ENCODE peak calls at places on chromosomes 7 and 10, in eight cellular contexts. A is ovary, S is heart left ventricle, D is lung, U is sigmoid colon, T is A549, W is lower lobe of right lung, H is tibial artery. O is an unnamed sample. For H3K9me3, the result is how much of the 10 kb centered on the place peaks cover.

GRCh38 chr7:21169667-21170605 is 257.9 kb upstream of the SP4 start:
- DNase-seq in A (no peak), S (no peak), D (no peak), U (no peak), T (no peak), W (no peak), H (no peak), O (no peak)

GRCh38 chr7:30172451-30172850 is 37.7 kb downstream of the MTURN start:
- DNase-seq in A (no peak), S (no peak), D (no peak), U (no peak), T (no peak), W (no peak), H (no peak), O (no peak)

GRCh38 chr10:45427305-45427955 is 53.4 kb downstream of the ALOX5 start:
- DNase-seq in A (no peak), S (no peak), D (no peak), U (no peak), T (no peak), W (no peak), H (no peak), O (no peak)

GRCh38 chr7:51482976-51483375 is 166.4 kb upstream of the COBL start:
- DNase-seq in A (no peak), S (no peak), D (no peak), U (no peak), T (no peak), W (no peak), H (no peak), O (no peak)

GRCh38 chr7:1925973-1926907 is 256.2 kb downstream of the ELFN1 start:
- DNase-seq in A (no peak), S (no peak), D (no peak), U (no peak), T (no peak), W (no peak), H (no peak), O (no peak)

GRCh38 chr7:30907527-30908267 is 4.0 kb upstream of the AQP1 start:
- DNase-seq in A (no peak), S (no peak), D (no peak), U (no peak), T (no peak), W (no peak), H (no peak), O (no peak)

GRCh38 chr7:52502281-52502680 is 533.2 kb upstream of the POM121L12 start:
- DNase-seq in A (no peak), S (no peak), D (no peak), U (no peak), T (no peak), W (no peak), H (no peak), O (no peak)

GRCh38 chr10:35821339-35821911 is 179.3 kb upstream of the FZD8 start:
- DNase-seq in A (no peak), S (no peak), D (no peak), U (no peak), T (no peak), W (no peak), H (no peak), O (no peak)

GRCh38 chr7:77738382-77738781 is 42.1 kb downstream of the RSBN1L start:
- DNase-seq in A (no peak), S (no peak), D (no peak), U (no peak), T (no peak), W (no peak), H (no peak), O (no peak)

GRCh38 chr7:133562617-133563016 is 309.7 kb downstream of the EXOC4 start:
- DNase-seq in A (no peak), S (no peak), D (no peak), U (no peak), T (no peak), W (no peak), H (no peak), O (no peak)

GRCh38 chr10:48568546-48568945 is 36.3 kb downstream of the ARHGAP22 start:
- DNase-seq in A (no peak), S (no peak), D (no peak), U (no peak), T (no peak), W (no peak), H (no peak), O (no peak)

GRCh38 chr7:7662527-7662926 is 22.0 kb downstream of the UMAD1 start:
- DNase-seq in A (no peak), S (no peak), D (no peak), U (no peak), T (peak), W (no peak), H (no peak), O (no peak)

GRCh38 chr10:62594093-62594520 is 210.4 kb upstream of the ADO start:
- DNase-seq in A (peak), S (peak), D (peak), U (no peak), T (peak), W (peak), H (peak), O (peak)

GRCh38 chr7:36310897-36311296 is 78.8 kb upstream of the ANLN start:
- DNase-seq in A (no peak), S (no peak), D (no peak), U (no peak), T (no peak), W (no peak), H (no peak), O (no peak)

GRCh38 chr7:125255793-125256192 is 326.2 kb upstream of the POT1 start:
- DNase-seq in A (no peak), S (no peak), D (no peak), U (no peak), T (no peak), W (no peak), H (no peak), O (no peak)

GRCh38 chr7:5594616-5595544 is 171.2 kb upstream of the TNRC18 start:
- DNase-seq in A (peak), S (peak), D (no peak), U (no peak), T (peak), W (no peak), H (no peak), O (no peak)

GRCh38 chr10:63605568-63605967 is 84.4 kb downstream of the REEP3 start:
- DNase-seq in A (no peak), S (no peak), D (no peak), U (no peak), T (no peak), W (no peak), H (no peak), O (no peak)

GRCh38 chr10:116521424-116522305 is 24.1 kb upstream of the PNLIP start:
- DNase-seq in A (no peak), S (no peak), D (no peak), U (no peak), T (peak), W (no peak), H (no peak), O (no peak)

GRCh38 chr10:103168436-103168835 is 24.6 kb downstream of the NT5C2 start:
- DNase-seq in A (no peak), S (no peak), D (no peak), U (no peak), T (peak), W (no peak), H (no peak), O (no peak)

GRCh38 chr10:101330236-101331225 is 23.4 kb upstream of the BTRC start:
- DNase-seq in A (no peak), S (no peak), D (no peak), U (no peak), T (no peak), W (no peak), H (no peak), O (no peak)

GRCh38 chr10:8061274-8062211 is 7.1 kb downstream of the GATA3 start:
- DNase-seq in A (no peak), S (no peak), D (no peak), U (no peak), T (no peak), W (no peak), H (no peak), O (no peak)

GRCh38 chr7:106731207-106731606 is 70.2 kb upstream of the CCDC71L start:
- DNase-seq in A (no peak), S (no peak), D (no peak), U (no peak), T (no peak), W (no peak), H (no peak), O (no peak)

GRCh38 chr7:20219446-20220292 is 2.5 kb upstream of the MACC1 start:
- DNase-seq in A (no peak), S (peak), D (peak), U (peak), T (peak), W (peak), H (peak), O (no peak)

GRCh38 chr7:149454006-149454405 is 6.9 kb downstream of the ZNF777 start:
- DNase-seq in A (no peak), S (no peak), D (no peak), U (no peak), T (no peak), W (no peak), H (no peak), O (no peak)

GRCh38 chr10:51951601-51952000 is 252.2 kb upstream of the CSTF2T start:
- DNase-seq in A (no peak), S (no peak), D (no peak), U (no peak), T (no peak), W (no peak), H (no peak), O (no peak)

GRCh38 chr7:75804004-75804403 is 9.6 kb downstream of the CCL24 start:
- DNase-seq in A (no peak), S (no peak), D (no peak), U (no peak), T (no peak), W (no peak), H (no peak), O (no peak)

GRCh38 chr7:130888017-130888371 is 154.0 kb upstream of the KLF14 start:
- DNase-seq in A (no peak), S (no peak), D (no peak), U (no peak), T (peak), W (no peak), H (no peak), O (no peak)

GRCh38 chr10:118501637-118502440 is 93.6 kb downstream of the PRLHR start:
- DNase-seq in A (no peak), S (no peak), D (no peak), U (no peak), T (peak), W (no peak), H (no peak), O (no peak)

GRCh38 chr10:118754132-118754555 is 626 bp downstream of the CACUL1 start:
- DNase-seq in A (no peak), S (peak), D (peak), U (peak), T (no peak), W (peak), H (peak), O (peak)

GRCh38 chr7:66769833-66770512 is 29.4 kb downstream of the RABGEF1 start:
- DNase-seq in A (no peak), S (no peak), D (no peak), U (no peak), T (no peak), W (no peak), H (no peak), O (no peak)

GRCh38 chr10:93259126-93259525 is 185.4 kb downstream of the CYP26A1 start:
- DNase-seq in A (no peak), S (no peak), D (no peak), U (no peak), T (no peak), W (no peak), H (no peak), O (no peak)

GRCh38 chr10:103083266-103083976 is 109.7 kb downstream of the NT5C2 start:
- DNase-seq in A (no peak), S (no peak), D (no peak), U (no peak), T (no peak), W (no peak), H (no peak), O (no peak)

GRCh38 chr7:65382452-65382851 is 8.8 kb downstream of the ZNF92 start:
- DNase-seq in A (no peak), S (no peak), D (no peak), U (no peak), T (no peak), W (no peak), H (no peak), O (no peak)

GRCh38 chr10:115727114-115727513 is 545.9 kb downstream of the GFRA1 start:
- DNase-seq in A (no peak), S (no peak), D (no peak), U (no peak), T (no peak), W (no peak), H (no peak), O (no peak)

GRCh38 chr7:66348531-66348930 is 143.4 kb downstream of the TPST1 start:
- DNase-seq in A (no peak), S (no peak), D (no peak), U (no peak), T (no peak), W (no peak), H (no peak), O (no peak)

GRCh38 chr7:19919156-19920085 is 146.0 kb upstream of the TMEM196 start:
- DNase-seq in A (no peak), S (no peak), D (no peak), U (no peak), T (no peak), W (no peak), H (no peak), O (no peak)

GRCh38 chr7:26782501-26782900 is 81.9 kb downstream of the SKAP2 start:
- DNase-seq in A (no peak), S (no peak), D (no peak), U (no peak), T (no peak), W (no peak), H (no peak), O (no peak)

GRCh38 chr7:117137868-117138267 is 184.6 kb downstream of the ST7 start:
- DNase-seq in A (no peak), S (no peak), D (no peak), U (no peak), T (no peak), W (no peak), H (no peak), O (no peak)

GRCh38 chr7:57220746-57221145 is 88.5 kb upstream of the ZNF479 start:
- DNase-seq in A (no peak), S (no peak), D (no peak), U (no peak), T (no peak), W (peak), H (no peak), O (no peak)

GRCh38 chr7:57216340-57216739 is 84.1 kb upstream of the ZNF479 start:
- DNase-seq in A (no peak), S (no peak), D (no peak), U (no peak), T (no peak), W (peak), H (no peak), O (no peak)

GRCh38 chr7:57215423-57215822 is 83.2 kb upstream of the ZNF479 start:
- DNase-seq in A (no peak), S (no peak), D (no peak), U (no peak), T (no peak), W (peak), H (peak), O (no peak)

GRCh38 chr7:57218196-57218716 is 86.0 kb upstream of the ZNF479 start:
- DNase-seq in A (no peak), S (no peak), D (no peak), U (no peak), T (no peak), W (peak), H (no peak), O (no peak)
- H3K9me3 ChIP-seq in A (under half), S (under half), D (under half), U (under half), T (under half), W (under half), H (under half), O (under half)

DNA sequence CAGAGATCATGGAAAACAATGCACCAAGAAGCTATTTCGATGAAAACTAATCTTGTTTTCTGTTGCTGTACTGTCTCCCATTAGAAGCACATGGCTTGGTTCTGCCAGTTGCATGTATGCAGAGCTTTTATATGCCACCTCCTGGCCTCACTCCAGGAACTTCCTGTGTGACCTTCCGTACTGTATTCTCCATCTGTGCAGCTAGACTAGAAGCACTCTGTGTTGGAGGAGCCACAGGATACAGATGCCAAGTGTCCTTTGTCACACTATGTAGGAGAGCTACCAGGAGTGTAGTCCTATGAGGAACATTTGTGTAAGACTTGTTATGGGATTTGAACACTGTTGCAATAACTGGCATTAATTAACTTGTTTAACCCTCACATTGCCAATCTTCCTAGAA is 503.5 kb upstream of the TPK1 start:
- DNase-seq in A (no peak), S (no peak), D (no peak), U (no peak), T (no peak), W (no peak), H (no peak), O (no peak)
- H3K9me3 ChIP-seq in A (under half), S (under half), D (under half), U (under half), T (under half), W (under half), H (under half), O (under half)

DNA sequence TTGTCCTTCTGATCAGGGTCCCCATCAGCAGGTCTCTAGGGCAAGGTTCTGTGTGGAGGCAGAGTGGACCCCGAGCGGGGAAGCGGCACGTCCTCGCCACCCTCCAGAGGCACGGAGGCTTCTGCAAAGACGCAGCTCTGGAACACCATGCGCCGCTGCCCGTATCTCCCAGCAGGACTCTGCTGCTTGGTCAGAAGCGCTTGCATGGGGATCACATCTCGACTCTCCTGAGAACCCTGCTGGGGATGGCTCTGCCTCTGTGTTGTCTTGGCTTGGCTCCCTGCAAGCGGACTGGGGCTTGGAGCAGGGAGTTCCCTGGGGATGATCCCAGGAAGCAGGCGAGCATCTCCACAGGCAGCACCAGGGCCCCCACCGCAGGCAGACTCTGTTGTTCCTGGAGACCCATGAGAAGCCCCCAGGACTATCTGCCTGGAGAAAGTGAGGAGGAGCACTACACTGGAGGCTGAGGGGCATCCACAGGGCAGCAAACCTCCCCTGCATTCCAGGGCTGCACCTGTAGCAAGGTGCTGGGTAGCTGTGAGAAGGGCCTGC is 520.5 kb downstream of the GLRX3 start:
- DNase-seq in A (no peak), S (no peak), D (no peak), U (no peak), T (no peak), W (no peak), H (no peak), O (no peak)
- H3K9me3 ChIP-seq in A (under half), S (under half), D (under half), U (under half), T (under half), W (under half), H (under half), O (under half)

GRCh38 chr7:157983442-157984137 is 604.0 kb downstream of the PTPRN2 start:
- DNase-seq in A (no peak), S (no peak), D (no peak), U (peak), T (peak), W (no peak), H (peak), O (no peak)

GRCh38 chr7:157981778-157982177 is 605.8 kb downstream of the PTPRN2 start:
- DNase-seq in A (no peak), S (no peak), D (no peak), U (peak), T (no peak), W (no peak), H (peak), O (no peak)

GRCh38 chr7:157979631-157980340 is 607.8 kb downstream of the PTPRN2 start:
- DNase-seq in A (no peak), S (no peak), D (no peak), U (peak), T (no peak), W (no peak), H (peak), O (no peak)

GRCh38 chr7:157978766-157979165 is 608.9 kb downstream of the PTPRN2 start:
- DNase-seq in A (no peak), S (no peak), D (no peak), U (no peak), T (no peak), W (no peak), H (peak), O (no peak)

GRCh38 chr7:157980774-157981173 is 606.8 kb downstream of the PTPRN2 start:
- DNase-seq in A (no peak), S (no peak), D (no peak), U (peak), T (no peak), W (no peak), H (peak), O (no peak)
- H3K9me3 ChIP-seq in A (under half), S (under half), D (under half), U (under half), T (under half), W (under half), H (under half), O (under half)

DNA sequence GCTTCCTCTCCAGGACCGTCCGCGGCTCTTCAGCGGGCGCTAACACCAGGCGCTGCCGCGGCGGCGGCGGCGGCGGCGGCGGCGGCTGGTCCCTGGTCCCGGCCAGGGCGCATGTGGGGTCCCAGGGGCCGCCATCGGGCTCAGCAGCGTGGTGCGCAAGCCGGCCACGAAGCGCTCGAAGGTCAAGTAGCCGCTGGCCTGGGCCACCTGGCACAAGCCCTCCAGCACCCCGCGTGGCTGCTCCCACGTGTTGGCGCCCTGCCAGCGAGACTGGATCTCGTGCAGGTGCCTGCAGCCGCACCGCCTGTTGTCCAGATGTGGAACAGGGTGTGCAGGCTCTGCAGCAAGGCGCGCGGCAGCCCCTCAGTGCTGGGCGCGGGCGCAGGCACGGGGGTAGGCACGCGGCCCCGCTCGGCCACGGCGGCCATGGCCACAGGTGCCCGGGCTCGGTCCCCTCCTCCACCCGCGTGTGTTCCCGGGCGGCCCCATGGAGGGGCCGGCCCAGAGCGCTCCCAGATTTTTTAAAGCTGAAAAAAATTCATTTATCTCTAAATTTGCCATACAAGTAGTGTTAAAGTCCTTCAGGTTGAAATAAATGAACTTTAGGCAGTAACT is 884.2 kb upstream of the ZNF722 start:
- DNase-seq in A (no peak), S (no peak), D (no peak), U (peak), T (no peak), W (no peak), H (no peak), O (no peak)
- H3K9me3 ChIP-seq in A (under half), S (under half), D (under half), U (under half), T (under half), W (under half), H (under half), O (under half)

DNA sequence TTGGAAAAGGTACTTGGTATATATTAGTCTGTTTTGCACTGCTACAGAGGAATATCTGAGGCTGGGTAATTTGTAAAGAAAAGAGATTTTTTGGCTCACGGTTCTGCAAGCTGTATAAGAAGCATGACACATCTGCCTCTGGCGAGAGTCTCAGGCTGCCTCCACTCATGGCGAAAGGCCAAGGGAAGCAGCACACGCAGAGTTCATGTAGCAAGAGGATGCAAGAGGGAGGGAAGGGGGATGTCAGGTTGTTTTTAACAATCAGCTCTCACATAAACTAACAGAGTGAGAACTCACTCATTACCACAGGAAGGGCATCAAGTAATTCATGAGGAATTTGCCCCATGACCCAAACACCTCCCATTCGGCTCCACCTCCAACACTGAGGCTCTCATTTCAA is 484.8 kb upstream of the DPP6 start:
- DNase-seq in A (no peak), S (peak), D (no peak), U (peak), T (no peak), W (no peak), H (peak), O (no peak)
- H3K9me3 ChIP-seq in A (under half), S (under half), D (under half), U (under half), T (under half), W (under half), H (under half), O (under half)

O was measured in T-helper 17 cell.